ENCODE peak calls at places on chromosomes 7 and 10, in seven cellular contexts. W is NCI-H1436; C is HFFc6; I is naive thymus-derived CD8-positive, alpha-beta T cell; N is psoas muscle; F is NCI-H1417; B is ELR. S is an unnamed sample.

GRCh38 chr7:11128500-11128899 is 154.8 kb downstream of the PHF14 start:
- DNase-seq in W (no peak), F (no peak), C (no peak), N (no peak), B (no peak), I (no peak), S (no peak)

GRCh38 chr10:22002531-22003110 is 909 bp downstream of the DNAJC1 start:
- DNase-seq in I (no peak), B (peak; percentile 57), N (no peak), W (no peak), F (no peak), C (peak; percentile 21), S (no peak)

GRCh38 chr7:70723339-70723738 is 408.6 kb upstream of the GALNT17 start:
- DNase-seq in N (no peak), F (no peak), W (no peak), C (no peak), B (no peak), I (no peak), S (no peak)

GRCh38 chr7:1055084-1055450 is 10.7 kb downstream of the GPR146 start:
- DNase-seq in C (no peak), I (peak; percentile 37), N (peak; percentile 68), W (no peak), B (no peak), F (peak; percentile 20), S (no peak)

GRCh38 chr7:106421181-106421762 is 136.5 kb upstream of the NAMPT start:
- DNase-seq in B (peak; percentile 76), N (peak; percentile 72), I (no peak), W (no peak), C (peak; percentile 88), F (peak; percentile 68), S (no peak)

GRCh38 chr10:89001024-89001423 is 10.4 kb downstream of the FAS start:
- DNase-seq in F (no peak), I (no peak), W (no peak), C (no peak), N (no peak), B (no peak), S (no peak)

GRCh38 chr7:2288986-2289611 is 25.1 kb downstream of the SNX8 start:
- DNase-seq in I (no peak), N (no peak), B (no peak), W (no peak), C (no peak), F (no peak), S (no peak)

GRCh38 chr7:150514748-150515222 is at the start of gene GIMAP7:
- DNase-seq in C (no peak), N (no peak), I (peak; percentile 29), W (no peak), B (no peak), F (no peak), S (peak; percentile 50)

GRCh38 chr7:50449501-50449880 is 659 bp downstream of the FIGNL1 start:
- DNase-seq in I (no peak), N (no peak), B (no peak), F (no peak), W (no peak), C (no peak), S (no peak)

GRCh38 chr10:100025528-100026070 is 15.9 kb upstream of the DNMBP start:
- DNase-seq in I (no peak), N (no peak), B (no peak), C (no peak), F (peak; percentile 77), W (no peak), S (no peak)

GRCh38 chr7:37259381-37259821 is 189.3 kb downstream of the ELMO1 start:
- DNase-seq in F (no peak), C (no peak), B (no peak), I (no peak), W (no peak), N (no peak), S (no peak)

GRCh38 chr7:109527833-109528232 is 958.2 kb downstream of the DNAJB9 start:
- DNase-seq in F (no peak), C (no peak), N (no peak), B (no peak), I (no peak), W (no peak), S (no peak)

GRCh38 chr10:124262249-124262865 is 156.4 kb downstream of the OAT start:
- DNase-seq in I (no peak), W (no peak), B (no peak), C (no peak), N (no peak), F (no peak), S (no peak)

GRCh38 chr7:30743371-30744074 is 8.4 kb upstream of the INMT start:
- DNase-seq in F (no peak), C (peak; percentile 20), I (no peak), B (peak; percentile 58), W (no peak), N (no peak), S (no peak)

GRCh38 chr7:135798104-135798503 is 49.5 kb upstream of the FAM180A start:
- DNase-seq in I (no peak), N (no peak), B (no peak), W (peak; percentile 67), F (no peak), C (no peak), S (no peak)

GRCh38 chr10:12934777-12935176 is 66.7 kb downstream of the CCDC3 start:
- DNase-seq in I (no peak), W (no peak), N (no peak), B (peak; percentile 4), C (no peak), F (no peak), S (no peak)

GRCh38 chr7:144048648-144049047 is at the start of gene OR2A5:
- DNase-seq in F (peak; percentile 54), C (no peak), N (no peak), W (peak; percentile 68), B (no peak), I (no peak), S (no peak)

GRCh38 chr10:73857446-73857845 is 16.9 kb downstream of the CAMK2G start:
- DNase-seq in N (no peak), C (peak; percentile 60), F (no peak), W (no peak), B (peak; percentile 83), I (no peak), S (no peak)

GRCh38 chr10:44984671-44985101 is 6.1 kb upstream of the DEPP1 start:
- DNase-seq in W (no peak), I (no peak), B (no peak), F (no peak), C (no peak), N (no peak), S (no peak)

GRCh38 chr10:71244638-71245419 is 32.5 kb downstream of the UNC5B start:
- DNase-seq in C (peak; percentile 52), F (peak; percentile 9), B (peak; percentile 34), W (no peak), I (no peak), N (peak; percentile 60), S (no peak)

GRCh38 chr7:79778786-79779382 is 325.4 kb upstream of the MAGI2 start:
- DNase-seq in F (no peak), N (no peak), B (peak; percentile 77), I (no peak), C (peak; percentile 87), W (no peak), S (no peak)

GRCh38 chr7:92563345-92563744 is 26.8 kb downstream of the FAM133B start:
- DNase-seq in B (no peak), F (no peak), N (no peak), W (no peak), I (no peak), C (no peak), S (no peak)

GRCh38 chr10:79293841-79294705 is 53.2 kb upstream of the PPIF start:
- DNase-seq in B (peak; percentile 88), W (no peak), C (peak; percentile 72), I (no peak), F (no peak), N (no peak), S (peak; percentile 78)

GRCh38 chr10:64598604-64599003 is 1077.4 kb downstream of the REEP3 start:
- DNase-seq in I (no peak), N (no peak), C (no peak), B (no peak), W (no peak), F (no peak), S (no peak)

GRCh38 chr10:133150656-133151055 is 9.4 kb upstream of the KNDC1 start:
- DNase-seq in F (no peak), W (no peak), B (no peak), C (no peak), I (no peak), N (no peak), S (no peak)

GRCh38 chr10:91220194-91220953 is at the start of gene PCGF5:
- DNase-seq in W (peak; percentile 85), N (peak; percentile 91), F (peak; percentile 85), C (peak; percentile 86), I (peak; percentile 95), B (peak; percentile 91), S (peak; percentile 90)

GRCh38 chr7:138886501-138886917 is 88.5 kb upstream of the ATP6V0A4 start:
- DNase-seq in B (peak; percentile 82), N (no peak), F (peak; percentile 75), C (peak; percentile 66), I (no peak), W (peak; percentile 71), S (peak; percentile 65)

GRCh38 chr7:94146408-94146807 is 142.3 kb upstream of the BET1 start:
- DNase-seq in N (no peak), F (no peak), C (no peak), W (no peak), I (no peak), B (no peak), S (no peak)

GRCh38 chr10:87927091-87927490 is 63.7 kb downstream of the PTEN start:
- DNase-seq in C (peak; percentile 31), F (no peak), W (no peak), N (no peak), I (no peak), B (peak; percentile 62), S (no peak)